ENCODE peak calls at places on chromosomes 11 and 22, in six cellular contexts. S is CD8-positive, alpha-beta T cell; W is esophagus squamous epithelium; X is neuronal stem cell; D is IMR-90; G is transverse colon. F is an unnamed sample. For H3K4me1 and H3K27me3, the result is how much of the 10 kb centered on the place peaks cover.

GRCh38 chr11:74592441-74593362 is at the start of gene POLD3:
- DNase-seq in S (peak), G (peak), W (peak), X (peak), D (peak), F (peak)

GRCh38 chr11:20873054-20873453 is 203.7 kb downstream of the NELL1 start:
- DNase-seq in S (no peak), W (no peak), D (no peak), X (peak), G (no peak), F (no peak)

GRCh38 chr11:6576471-6577373 is 26.7 kb downstream of the RRP8 start:
- DNase-seq in D (peak), G (no peak), W (no peak), X (no peak), S (no peak), F (peak)

GRCh38 chr11:111917788-111918187 is 925 bp upstream of the C11orf52 start:
- DNase-seq in W (no peak), S (no peak), D (no peak), X (no peak), G (no peak), F (no peak)

GRCh38 chr22:50114221-50114981 is 24.6 kb downstream of the MOV10L1 start:
- DNase-seq in W (no peak), S (no peak), X (no peak), D (peak), G (no peak), F (peak)

GRCh38 chr11:12803086-12803826 is 129.0 kb downstream of the TEAD1 start:
- DNase-seq in W (no peak), S (no peak), G (no peak), X (peak), D (peak), F (peak)

GRCh38 chr11:69746780-69747742 is 28.1 kb downstream of the FGF4 start:
- DNase-seq in D (no peak), G (no peak), X (no peak), S (no peak), W (no peak), F (no peak)

GRCh38 chr11:17861036-17861755 is 126.6 kb downstream of the KCNC1 start:
- DNase-seq in X (no peak), G (no peak), W (no peak), D (peak), S (no peak), F (no peak)

GRCh38 chr11:125075900-125076317 is 12.8 kb downstream of the SLC37A2 start:
- DNase-seq in X (no peak), G (no peak), W (no peak), D (no peak), S (no peak), F (no peak)

GRCh38 chr11:124717421-124717785 is 22.3 kb upstream of the NRGN start:
- DNase-seq in S (no peak), G (no peak), W (no peak), D (peak), X (no peak), F (no peak)

GRCh38 chr22:50579752-50580151 is 1.5 kb upstream of the CPT1B start:
- DNase-seq in G (no peak), S (no peak), D (no peak), W (no peak), X (no peak), F (no peak)

GRCh38 chr11:47182380-47182779 is 3.9 kb downstream of the PACSIN3 start:
- DNase-seq in D (no peak), X (no peak), W (no peak), S (no peak), G (no peak), F (no peak)

GRCh38 chr11:110430267-110431211 is 791 bp downstream of the FDX1 start:
- DNase-seq in S (no peak), D (peak), W (no peak), G (peak), X (peak), F (peak)

GRCh38 chr22:29739346-29739875 is 19.6 kb downstream of the CABP7 start:
- DNase-seq in D (no peak), W (no peak), S (no peak), X (no peak), G (no peak), F (no peak)

GRCh38 chr11:8092587-8093424 is 11.8 kb downstream of the TUB start:
- DNase-seq in G (peak), W (no peak), S (no peak), X (no peak), D (peak), F (peak)

GRCh38 chr11:60235318-60235717 is 7.6 kb downstream of the MS4A4E start:
- DNase-seq in X (no peak), W (no peak), G (no peak), S (no peak), D (no peak), F (no peak)

GRCh38 chr22:17921871-17922821 is 102.2 kb downstream of the MICAL3 start:
- DNase-seq in X (no peak), W (no peak), S (no peak), G (peak), D (no peak), F (no peak)

GRCh38 chr22:36879775-36880174 is 19.0 kb downstream of the NCF4 start:
- DNase-seq in W (no peak), D (no peak), G (no peak), S (no peak), X (no peak), F (peak)

GRCh38 chr11:10355257-10355661 is 50.4 kb downstream of the ADM start:
- DNase-seq in S (no peak), G (no peak), X (no peak), W (no peak), D (no peak), F (peak)

GRCh38 chr11:132670921-132671675 is 861.2 kb downstream of the OPCML start:
- DNase-seq in W (no peak), G (no peak), S (no peak), D (no peak), X (no peak), F (no peak)

GRCh38 chr22:36341640-36342041 is 46.1 kb downstream of the MYH9 start:
- DNase-seq in W (no peak), S (no peak), X (no peak), G (no peak), D (no peak), F (no peak)

GRCh38 chr11:70944636-70945035 is 307.7 kb downstream of the SHANK2 start:
- DNase-seq in W (no peak), S (no peak), G (no peak), X (no peak), D (no peak), F (no peak)

DNA sequence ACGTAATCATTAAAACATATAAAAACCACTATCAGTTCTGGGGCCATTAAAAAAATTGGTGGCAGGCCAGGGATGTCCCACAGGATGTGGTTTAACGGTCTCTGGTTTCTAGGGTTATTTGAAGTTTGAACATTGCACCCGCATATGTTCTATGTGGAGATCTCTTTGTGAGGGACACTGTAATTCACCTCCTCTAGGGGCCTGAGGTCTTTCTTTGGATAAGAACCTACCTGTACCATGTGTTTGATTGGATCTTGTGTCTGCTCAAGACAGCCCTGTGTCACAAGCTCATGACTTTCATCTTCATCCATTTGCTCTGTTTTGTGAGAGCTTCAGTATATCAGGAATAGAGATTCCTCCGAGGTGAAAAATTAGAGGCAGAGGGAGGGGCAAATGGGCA is 73.3 kb downstream of the GGTLC2 start:
- DNase-seq in G (no peak), W (no peak), D (no peak), X (no peak), S (no peak), F (no peak)
- H3K4me3 ChIP-seq in G (no peak), W (no peak), D (no peak), X (no peak), S (no peak), F (no peak)

GRCh38 chr11:65056999-65057398 is 1.4 kb downstream of the NAALADL1 start:
- DNase-seq in D (no peak), X (no peak), G (no peak), W (no peak), S (no peak), F (no peak)

GRCh38 chr11:65059523-65059922 is 1.2 kb upstream of the NAALADL1 start:
- DNase-seq in X (no peak), D (no peak), W (no peak), G (no peak), S (no peak), F (no peak)

GRCh38 chr11:65058419-65059054 is at the start of gene NAALADL1:
- DNase-seq in D (no peak), G (peak), W (no peak), X (no peak), S (no peak), F (no peak)

GRCh38 chr11:65057526-65057925 is 827 bp downstream of the NAALADL1 start:
- DNase-seq in W (no peak), G (no peak), X (no peak), D (no peak), S (no peak), F (no peak)

DNA sequence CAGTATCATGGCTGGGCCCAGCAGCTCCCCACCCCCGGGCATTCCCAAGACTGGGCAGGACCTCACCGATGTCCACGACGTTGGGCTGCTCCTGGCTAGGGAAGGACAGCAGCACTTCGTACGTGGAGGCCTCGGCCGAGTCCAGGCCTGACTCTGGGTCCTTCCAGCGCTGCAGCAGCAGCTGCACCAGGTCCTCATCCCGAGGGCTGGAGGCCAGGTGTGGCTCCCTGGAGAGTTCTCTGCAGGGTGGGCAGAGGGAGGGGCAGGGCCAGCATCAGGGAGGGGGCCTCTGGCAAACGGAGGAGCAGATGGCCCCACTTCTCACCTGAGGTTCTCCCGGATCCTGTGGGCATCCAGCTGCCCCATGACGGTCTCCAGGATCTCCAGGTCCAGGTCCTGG is 341 bp downstream of the NAALADL1 start:
- DNase-seq in X (no peak), W (no peak), G (no peak), S (no peak), D (no peak), F (no peak)
- H3K4me1 ChIP-seq in X (under half), W (under half), G (under half), S (under half), D (under half), F (under half)

GRCh38 chr11:126731526-126731925 is 269.0 kb downstream of the KIRREL3 start:
- DNase-seq in G (no peak), S (no peak), W (no peak), D (no peak), X (no peak), F (no peak)

GRCh38 chr11:126736682-126737404 is 263.7 kb downstream of the KIRREL3 start:
- DNase-seq in X (no peak), G (no peak), W (no peak), D (no peak), S (no peak), F (no peak)

GRCh38 chr11:126733685-126734084 is 266.9 kb downstream of the KIRREL3 start:
- DNase-seq in S (no peak), G (no peak), W (no peak), D (peak), X (no peak), F (no peak)

GRCh38 chr11:126732981-126733380 is 267.6 kb downstream of the KIRREL3 start:
- DNase-seq in D (no peak), S (no peak), G (no peak), W (no peak), X (no peak), F (no peak)

GRCh38 chr11:126734752-126735151 is 265.8 kb downstream of the KIRREL3 start:
- DNase-seq in D (no peak), W (no peak), X (no peak), S (no peak), G (no peak), F (no peak)
- H3K27me3 ChIP-seq in D (under half), W (under half), X (under half), S (under half), G (under half), F (under half)

DNA sequence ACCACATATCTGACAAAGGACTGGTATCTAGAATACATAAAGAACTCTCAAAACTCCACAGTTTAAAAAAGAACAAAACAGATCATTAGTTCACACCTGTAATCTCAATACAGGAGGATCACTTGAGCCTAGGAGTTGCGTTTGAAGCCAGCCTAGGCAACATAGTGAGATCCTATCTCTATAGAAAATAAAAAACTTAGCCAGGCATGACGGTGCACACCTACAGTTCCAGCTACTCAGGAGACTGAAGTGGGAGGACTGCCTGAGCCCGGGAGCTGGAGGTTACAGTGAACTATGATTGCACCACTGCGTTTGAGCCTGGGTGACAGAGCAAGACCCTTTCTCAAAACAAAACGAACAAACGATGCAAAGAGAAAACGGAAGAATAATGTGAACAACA is 70.8 kb downstream of the DGCR2 start:
- DNase-seq in S (no peak), G (no peak), X (no peak), W (no peak), D (no peak), F (no peak)
- H3K4me3 ChIP-seq in S (no peak), G (no peak), X (no peak), W (no peak), D (no peak), F (no peak)

GRCh38 chr11:73524774-73525173 is 73.1 kb downstream of the FAM168A start:
- DNase-seq in D (no peak), S (no peak), W (no peak), G (no peak), X (no peak), F (no peak)
- H3K4me1 ChIP-seq in D (under half), S (under half), W (under half), G (under half), X (under half), F (under half)

GRCh38 chr11:72675221-72675620 is 999 bp upstream of the PDE2A start:
- DNase-seq in D (no peak), X (no peak), G (no peak), S (no peak), W (no peak), F (no peak)

GRCh38 chr11:72678524-72678923 is 4.3 kb upstream of the PDE2A start:
- DNase-seq in S (no peak), W (no peak), G (no peak), X (no peak), D (no peak), F (no peak)

GRCh38 chr11:72679869-72680268 is 5.6 kb upstream of the PDE2A start:
- DNase-seq in G (no peak), D (no peak), X (no peak), S (no peak), W (no peak), F (no peak)

GRCh38 chr11:72673943-72674828 is at the start of gene PDE2A:
- DNase-seq in X (no peak), S (no peak), D (no peak), G (no peak), W (no peak), F (no peak)

GRCh38 chr11:72676874-72677341 is 2.7 kb upstream of the PDE2A start:
- DNase-seq in D (peak), S (peak), G (peak), W (no peak), X (peak), F (peak)
- H3K27me3 ChIP-seq in D (half or more), S (under half), G (half or more), W (under half), X (under half), F (half or more)

F was measured in adipocyte.